ENCODE peak calls at places on chromosomes 3 and 15, in six cellular contexts. W is esophagus squamous epithelium, C is uterus, S is A549, Q is cardiac muscle cell, J is IMR-90. F is an unnamed sample.

GRCh38 chr3:65575376-65575840 is 463.3 kb downstream of the MAGI1 start:
- DNase-seq in J (peak; percentile 98), S (peak; percentile 40), Q (no peak), C (no peak), W (no peak), F (no peak)

GRCh38 chr3:196357905-196358304 is 19.7 kb upstream of the TM4SF19 start:
- DNase-seq in W (no peak), Q (no peak), C (no peak), J (no peak), S (no peak), F (no peak)

GRCh38 chr3:50117120-50117519 is 28.4 kb downstream of the RBM5 start:
- DNase-seq in J (no peak), W (no peak), Q (no peak), S (no peak), C (no peak), F (no peak)

GRCh38 chr3:159987291-159987711 is 1.3 kb upstream of the IL12A start:
- DNase-seq in C (no peak), W (no peak), J (peak; percentile 74), S (peak; percentile 25), Q (peak; percentile 11), F (no peak)

GRCh38 chr3:42728668-42729364 is 26.2 kb upstream of the HHATL start:
- DNase-seq in Q (no peak), W (no peak), S (no peak), J (no peak), C (no peak), F (peak; percentile 18)

GRCh38 chr15:77060560-77060959 is 10.3 kb downstream of the TSPAN3 start:
- DNase-seq in Q (no peak), J (peak; percentile 64), W (no peak), S (no peak), C (no peak), F (no peak)

GRCh38 chr3:37093481-37093880 is 80.9 kb downstream of the LRRFIP2 start:
- DNase-seq in Q (no peak), W (no peak), S (no peak), C (no peak), J (peak; percentile 29), F (no peak)

GRCh38 chr15:39665629-39666245 is 84.9 kb downstream of the THBS1 start:
- DNase-seq in Q (no peak), J (no peak), C (no peak), S (no peak), W (no peak), F (no peak)

GRCh38 chr15:70870066-70870465 is 16.1 kb upstream of the LARP6 start:
- DNase-seq in C (no peak), W (no peak), Q (no peak), S (no peak), J (peak; percentile 91), F (no peak)

GRCh38 chr15:88476635-88477038 is 9.1 kb downstream of the MRPS11 start:
- DNase-seq in J (peak; percentile 55), W (no peak), Q (peak; percentile 63), S (peak; percentile 48), C (peak; percentile 50), F (no peak)

GRCh38 chr3:184335661-184336483 is 1.5 kb upstream of the FAM131A start:
- DNase-seq in Q (peak; percentile 88), S (peak; percentile 82), W (peak; percentile 36), C (peak; percentile 90), J (peak; percentile 78), F (peak; percentile 79)

GRCh38 chr3:110968076-110968475 is 103.5 kb upstream of the NECTIN3 start:
- DNase-seq in C (no peak), J (no peak), Q (no peak), W (no peak), S (no peak), F (no peak)

GRCh38 chr3:52245322-52246263 is at the start of gene PPM1M:
- DNase-seq in W (no peak), C (peak; percentile 59), S (peak; percentile 35), J (peak; percentile 31), Q (peak; percentile 58), F (peak; percentile 78)

DNA sequence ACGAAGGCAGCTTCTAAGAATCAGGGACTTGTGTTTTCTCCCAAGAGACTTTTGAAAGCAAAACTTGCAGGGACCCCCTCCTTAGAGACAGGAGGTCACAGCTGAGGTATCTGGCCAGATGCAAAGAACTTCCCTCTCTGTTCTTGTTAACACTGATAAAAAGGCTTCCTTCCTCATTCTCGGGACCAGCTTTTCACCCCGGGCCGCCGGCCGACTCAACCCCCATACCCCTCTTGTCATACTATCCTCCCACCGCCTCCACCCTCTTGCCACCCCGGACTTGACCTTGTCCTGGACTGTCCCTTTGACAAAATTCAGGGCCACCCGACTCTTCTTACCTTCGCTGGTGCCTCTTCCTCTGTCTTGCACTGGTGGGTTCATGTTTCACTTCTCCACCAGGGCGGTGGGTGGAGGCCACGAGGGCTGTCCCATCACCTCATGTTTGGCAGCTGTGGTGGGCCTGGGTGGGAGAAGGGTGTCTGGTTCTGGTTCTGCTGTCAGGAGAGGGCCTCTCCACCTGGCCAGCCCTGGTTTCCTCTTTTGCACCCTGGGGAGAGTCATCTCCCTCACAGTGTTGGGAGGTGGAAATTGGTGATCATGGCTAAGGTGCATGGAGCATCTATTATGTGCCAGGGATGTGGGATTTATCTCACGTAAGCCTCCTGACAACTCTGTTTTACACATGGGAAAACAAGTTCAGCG is 32.5 kb downstream of the BHLHE40 start:
- DNase-seq in J (no peak), C (no peak), Q (no peak), W (no peak), S (no peak), F (no peak)
- H3K4me3 ChIP-seq in J (no peak overlapping the region), C (no peak overlapping the region), Q (no peak overlapping the region), W (no peak overlapping the region), S (no peak overlapping the region), F (no peak overlapping the region)

GRCh38 chr3:156814295-156814694 is 11.9 kb upstream of the LEKR1 start:
- DNase-seq in J (no peak), S (no peak), C (no peak), Q (no peak), W (no peak), F (no peak)

GRCh38 chr3:156818890-156819289 is 7.3 kb upstream of the LEKR1 start:
- DNase-seq in Q (no peak), S (peak; percentile 54), W (no peak), C (no peak), J (peak; percentile 74), F (no peak)

GRCh38 chr3:156816091-156816793 is 9.9 kb upstream of the LEKR1 start:
- DNase-seq in Q (peak; percentile 34), S (peak; percentile 50), C (peak; percentile 27), J (peak; percentile 79), W (no peak), F (no peak)

GRCh38 chr3:156817931-156818765 is 8.0 kb upstream of the LEKR1 start:
- DNase-seq in Q (no peak), W (no peak), S (no peak), J (no peak), C (no peak), F (no peak)

GRCh38 chr3:156816794-156817741 is 9.1 kb upstream of the LEKR1 start:
- DNase-seq in Q (peak; percentile 91), J (peak; percentile 90), S (peak; percentile 91), C (peak; percentile 76), W (peak; percentile 37), F (peak; percentile 74)
- TF ChIP-seq CTCF in Q (no peak), J (peak; percentile 30), S (peak; percentile 20), C (no peak), W (no peak), F (peak; percentile 7)

DNA sequence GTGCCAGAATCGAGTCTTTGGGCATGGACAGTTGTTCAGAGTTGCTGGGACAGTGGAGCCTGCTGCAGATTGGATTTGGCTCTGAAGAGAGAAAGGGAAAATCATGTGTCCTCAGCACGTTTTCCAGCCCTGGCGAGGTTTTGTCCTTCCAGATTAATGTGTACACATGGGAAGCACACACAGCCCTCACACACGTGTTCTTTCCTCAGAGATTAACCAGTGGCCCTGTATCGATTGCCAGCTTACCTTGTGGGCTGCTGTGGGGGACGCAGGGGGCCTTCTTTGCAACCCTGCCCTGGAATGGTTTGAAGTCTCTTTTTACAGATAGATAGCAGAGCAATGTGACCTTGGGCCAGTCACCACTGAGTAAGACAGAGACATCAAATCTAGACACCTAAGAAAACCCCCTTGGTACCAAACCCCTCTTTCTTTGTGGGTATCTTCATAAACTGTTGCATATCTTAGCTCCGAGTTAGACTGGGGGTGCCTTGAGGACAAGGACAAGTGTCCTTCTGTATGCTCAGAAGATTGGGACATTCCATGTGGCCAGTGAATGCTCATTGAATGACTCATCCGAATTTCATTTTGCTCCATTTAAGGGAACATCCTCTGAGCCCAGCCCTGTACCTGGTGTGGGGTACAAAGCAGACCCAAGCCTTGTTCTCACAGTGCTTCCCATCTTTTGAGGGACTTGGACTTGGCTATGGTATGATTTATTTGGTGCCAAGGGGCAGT is 48.0 kb downstream of the SMAD6 start:
- DNase-seq in C (no peak), Q (no peak), S (peak; percentile 58), J (no peak), W (no peak), F (no peak)
- H3K4me3 ChIP-seq in C (no peak overlapping the region), Q (no peak overlapping the region), S (no peak overlapping the region), J (no peak overlapping the region), W (no peak overlapping the region), F (no peak overlapping the region)

GRCh38 chr3:182837855-182838454 is 44.7 kb downstream of the ATP11B start:
- DNase-seq in C (no peak), S (peak; percentile 9), J (peak; percentile 48), Q (peak; percentile 31), W (no peak), F (no peak)
- TF ChIP-seq CTCF in C (peak; percentile 19), S (peak; percentile 42), J (peak; percentile 45), Q (peak; percentile 42), W (peak; percentile 52), F (peak; percentile 41)

GRCh38 chr15:89749951-89750559 is 994 bp downstream of the MESP1 start:
- DNase-seq in S (no peak), Q (peak; percentile 43), J (no peak), C (no peak), W (no peak), F (no peak)

GRCh38 chr15:89749526-89749925 is 1.5 kb downstream of the MESP1 start:
- DNase-seq in C (no peak), S (no peak), Q (no peak), J (no peak), W (no peak), F (no peak)

GRCh38 chr15:89750560-89751542 is at the start of gene MESP1:
- DNase-seq in Q (peak; percentile 96), W (peak; percentile 24), S (peak; percentile 96), J (peak; percentile 87), C (peak; percentile 90), F (peak; percentile 85)

GRCh38 chr15:89747708-89748682 is 3.1 kb downstream of the MESP1 start:
- DNase-seq in C (no peak), J (no peak), Q (no peak), W (no peak), S (no peak), F (no peak)

GRCh38 chr15:89749059-89749458 is 2.0 kb downstream of the MESP1 start:
- DNase-seq in W (no peak), Q (no peak), C (no peak), J (no peak), S (no peak), F (no peak)
- H3K4me3 ChIP-seq in W (no peak overlapping the region), Q (no peak overlapping the region), C (no peak overlapping the region), J (no peak overlapping the region), S (no peak overlapping the region), F (no peak overlapping the region)

F was measured in tibial artery.